ENCODE peak calls at places on chromosomes 5 and 9, in four cellular contexts. One of them, this sample, is unnamed.

GRCh38 chr9:70420267-70421019 is 6.0 kb upstream of the KLF9 start:
- DNase-seq in HFFc6: peak; percentile 46
- DNase-seq in ovary: peak; percentile 97
- DNase-seq in nucleus accumbens: peak; percentile 87
- DNase-seq in this sample: peak; percentile 63

GRCh38 chr9:123607987-123608565 is 252.1 kb downstream of the CRB2 start:
- DNase-seq in ovary: no peak
- DNase-seq in nucleus accumbens: no peak
- DNase-seq in HFFc6: no peak
- DNase-seq in this sample: no peak

GRCh38 chr5:57650360-57651069 is 167.9 kb upstream of the ACTBL2 start:
- DNase-seq in HFFc6: peak; percentile 57
- DNase-seq in nucleus accumbens: no peak
- DNase-seq in ovary: no peak
- DNase-seq in this sample: peak; percentile 14

GRCh38 chr5:68708156-68708841 is 385.5 kb upstream of the SLC30A5 start:
- DNase-seq in ovary: no peak
- DNase-seq in nucleus accumbens: no peak
- DNase-seq in HFFc6: no peak
- DNase-seq in this sample: no peak

GRCh38 chr9:73023025-73023541 is 70.2 kb upstream of the ALDH1A1 start:
- DNase-seq in ovary: peak; percentile 39
- DNase-seq in nucleus accumbens: peak; percentile 19
- DNase-seq in HFFc6: peak; percentile 32
- DNase-seq in this sample: peak; percentile 3

GRCh38 chr5:9447691-9448090 is 98.2 kb downstream of the SEMA5A start:
- DNase-seq in HFFc6: no peak
- DNase-seq in nucleus accumbens: no peak
- DNase-seq in ovary: no peak
- DNase-seq in this sample: no peak

GRCh38 chr5:144189800-144190429 is 19.2 kb downstream of the KCTD16 start:
- DNase-seq in HFFc6: peak; percentile 81
- DNase-seq in nucleus accumbens: no peak
- DNase-seq in ovary: no peak
- DNase-seq in this sample: no peak

GRCh38 chr9:73577867-73578266 is 426.2 kb downstream of the ANXA1 start:
- DNase-seq in HFFc6: no peak
- DNase-seq in nucleus accumbens: no peak
- DNase-seq in ovary: no peak
- DNase-seq in this sample: no peak